ENCODE peak calls at places on chromosomes 4 and X, in six cellular contexts. I is fibroblast of lung, G is nephron progenitor cell, W is H9, E is Caco-2, J is GM12864. T is an unnamed sample.

GRCh38 chr4:185729300-185729912 is 82.6 kb downstream of the SORBS2 start:
- DNase-seq in I (no peak), G (no peak), W (no peak), E (no peak), J (no peak), T (no peak)

GRCh38 chrX:109952985-109953905 is 49.7 kb upstream of the TMEM164 start:
- DNase-seq in I (no peak), G (no peak), W (no peak), E (no peak), J (no peak), T (no peak)

GRCh38 chr4:74608151-74608949 is 163.4 kb downstream of the AREG start:
- DNase-seq in I (no peak), G (no peak), W (no peak), E (peak), J (no peak), T (no peak)

GRCh38 chr4:20544645-20545044 is 155.6 kb upstream of the PACRGL start:
- DNase-seq in I (peak), G (no peak), W (no peak), E (no peak), J (no peak), T (no peak)

GRCh38 chr4:152458801-152459302 is 77.0 kb downstream of the FBXW7 start:
- DNase-seq in I (peak), G (no peak), W (no peak), E (no peak), J (no peak), T (no peak)

GRCh38 chrX:46117234-46117633 is 428.0 kb downstream of the ZNF674 start:
- DNase-seq in I (no peak), G (no peak), W (no peak), E (no peak), J (no peak), T (no peak)

GRCh38 chrX:148080593-148080992 is 99.5 kb downstream of the FMR1NB start:
- DNase-seq in I (no peak), G (no peak), W (no peak), E (no peak), J (no peak), T (no peak)

GRCh38 chr4:98659741-98660507 is 1.5 kb upstream of the TSPAN5 start:
- DNase-seq in I (no peak), G (no peak), W (no peak), E (no peak), J (no peak), T (no peak)

GRCh38 chr4:138816883-138817282 is 198.7 kb upstream of the NOCT start:
- DNase-seq in I (no peak), G (no peak), W (no peak), E (no peak), J (no peak), T (no peak)

GRCh38 chrX:105781794-105782193 is 40.5 kb upstream of the NRK start:
- DNase-seq in I (no peak), G (no peak), W (no peak), E (no peak), J (no peak), T (no peak)

GRCh38 chr4:170591076-170591475 is 501.3 kb upstream of the AADAT start:
- DNase-seq in I (no peak), G (no peak), W (no peak), E (no peak), J (no peak), T (no peak)

GRCh38 chr4:170589597-170590191 is 499.9 kb upstream of the AADAT start:
- DNase-seq in I (no peak), G (no peak), W (no peak), E (no peak), J (peak), T (no peak)
- TF ChIP-seq CTCF in I (no peak), G (peak), W (peak), E (peak), J (peak), T (peak)

GRCh38 chrX:153969125-153969903 is 2.3 kb downstream of the HCFC1 start:
- DNase-seq in I (no peak), G (peak), W (no peak), E (no peak), J (no peak), T (no peak)
- TF ChIP-seq CTCF in I (no peak), G (no peak), W (no peak), E (no peak), J (no peak), T (peak)

GRCh38 chr4:53196872-53197759 is 168.7 kb downstream of the SCFD2 start:
- DNase-seq in I (peak), G (peak), W (no peak), E (no peak), J (peak), T (no peak)
- TF ChIP-seq CTCF in I (peak), G (peak), W (peak), E (peak), J (peak), T (peak)

GRCh38 chrX:135625995-135626394 is 87.4 kb upstream of the CT45A1 start:
- DNase-seq in I (no peak), G (no peak), W (no peak), E (no peak), J (no peak), T (no peak)
- TF ChIP-seq CTCF in I (no peak), G (no peak), W (peak), E (peak), J (peak), T (peak)

GRCh38 chrX:151973262-151973661 is 1.2 kb downstream of the GABRE start:
- DNase-seq in I (no peak), G (no peak), W (no peak), E (no peak), J (no peak), T (no peak)
- TF ChIP-seq CTCF in I (no peak), G (no peak), W (no peak), E (no peak), J (no peak), T (no peak)

GRCh38 chr4:140642674-140643437 is 74.1 kb upstream of the UCP1 start:
- DNase-seq in I (no peak), G (no peak), W (no peak), E (no peak), J (no peak), T (no peak)

GRCh38 chr4:140641105-140641555 is 72.4 kb upstream of the UCP1 start:
- DNase-seq in I (no peak), G (no peak), W (no peak), E (no peak), J (no peak), T (no peak)

GRCh38 chr4:140643571-140644055 is 74.9 kb upstream of the UCP1 start:
- DNase-seq in I (no peak), G (no peak), W (no peak), E (no peak), J (no peak), T (no peak)

GRCh38 chr4:140640150-140640748 is 71.5 kb upstream of the UCP1 start:
- DNase-seq in I (no peak), G (no peak), W (no peak), E (no peak), J (no peak), T (no peak)

DNA sequence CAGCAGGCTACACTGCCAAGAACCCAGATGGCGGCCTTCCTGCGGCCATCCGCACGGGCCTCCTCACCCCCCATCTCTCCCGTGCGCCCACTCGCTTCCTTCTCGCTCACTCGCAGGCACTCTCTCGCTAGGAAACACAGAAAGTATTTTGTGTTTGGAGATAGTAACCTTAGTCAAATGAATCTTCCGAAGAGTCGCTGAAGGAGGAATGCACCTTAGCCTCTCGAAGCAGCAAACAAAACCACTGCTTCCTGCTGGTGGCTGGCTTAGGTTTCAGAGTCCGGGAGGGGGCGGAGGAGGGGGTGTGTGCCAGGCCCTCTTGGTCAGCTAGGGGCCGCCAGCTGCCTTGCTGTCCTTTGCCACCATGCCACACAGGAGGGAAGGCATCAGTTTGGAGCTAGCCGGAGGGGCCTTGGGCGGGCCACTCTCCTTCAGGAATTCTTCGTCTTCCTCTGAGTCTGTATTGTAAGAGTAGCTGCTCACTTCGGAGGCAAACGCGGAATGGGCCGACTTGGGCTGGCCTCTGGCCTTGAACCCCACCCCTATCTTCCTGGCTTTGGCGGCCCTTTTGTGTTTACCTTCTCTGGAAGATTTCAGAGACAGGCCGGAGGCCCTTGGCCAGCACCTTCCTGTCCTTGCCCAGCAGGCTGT is 73.2 kb upstream of the UCP1 start:
- DNase-seq in I (peak), G (no peak), W (peak), E (no peak), J (no peak), T (no peak)
- TF ChIP-seq CTCF in I (peak), G (no peak), W (peak), E (no peak), J (no peak), T (no peak)

T was measured in neural crest cell.